ENCODE peak calls at places on chromosomes 3 and 15, in five cellular contexts. One of them, this sample, is unnamed.

GRCh38 chr3:16803019-16803418 is 81.7 kb upstream of the PLCL2 start:
- DNase-seq in trophoblast cell: no peak
- DNase-seq in mesenchymal stem cell: no peak
- DNase-seq in H1: no peak
- DNase-seq in neuronal stem cell: no peak
- DNase-seq in this sample: no peak

GRCh38 chr3:148230473-148230872 is 467.2 kb upstream of the AGTR1 start:
- DNase-seq in trophoblast cell: no peak
- DNase-seq in neuronal stem cell: no peak
- DNase-seq in H1: no peak
- DNase-seq in mesenchymal stem cell: no peak
- DNase-seq in this sample: no peak

GRCh38 chr15:86489992-86490391 is 410.3 kb downstream of the AGBL1 start:
- DNase-seq in mesenchymal stem cell: no peak
- DNase-seq in trophoblast cell: no peak
- DNase-seq in H1: no peak
- DNase-seq in neuronal stem cell: no peak
- DNase-seq in this sample: no peak

GRCh38 chr15:58361291-58361759 is 70.5 kb upstream of the LIPC start:
- DNase-seq in trophoblast cell: peak
- DNase-seq in mesenchymal stem cell: peak
- DNase-seq in neuronal stem cell: no peak
- DNase-seq in H1: no peak
- DNase-seq in this sample: no peak

GRCh38 chr3:29384640-29385039 is 103.8 kb downstream of the RBMS3 start:
- DNase-seq in H1: no peak
- DNase-seq in mesenchymal stem cell: peak
- DNase-seq in trophoblast cell: peak
- DNase-seq in neuronal stem cell: no peak
- DNase-seq in this sample: no peak

GRCh38 chr15:66369773-66370651 is 13.5 kb upstream of the TIPIN start:
- DNase-seq in trophoblast cell: no peak
- DNase-seq in neuronal stem cell: no peak
- DNase-seq in H1: no peak
- DNase-seq in mesenchymal stem cell: peak
- DNase-seq in this sample: no peak

GRCh38 chr3:45529697-45530096 is 64.9 kb upstream of the LIMD1 start:
- DNase-seq in H1: no peak
- DNase-seq in mesenchymal stem cell: no peak
- DNase-seq in trophoblast cell: peak
- DNase-seq in neuronal stem cell: no peak
- DNase-seq in this sample: no peak

GRCh38 chr15:91302588-91303439 is 202.8 kb downstream of the SV2B start:
- DNase-seq in mesenchymal stem cell: peak
- DNase-seq in trophoblast cell: peak
- DNase-seq in neuronal stem cell: peak
- DNase-seq in H1: peak
- DNase-seq in this sample: peak

GRCh38 chr3:171755015-171755589 is 55.2 kb downstream of the PLD1 start:
- DNase-seq in trophoblast cell: no peak
- DNase-seq in neuronal stem cell: no peak
- DNase-seq in H1: no peak
- DNase-seq in mesenchymal stem cell: no peak
- DNase-seq in this sample: no peak

GRCh38 chr3:125147491-125147820 is 65.1 kb downstream of the SLC12A8 start:
- DNase-seq in trophoblast cell: no peak
- DNase-seq in mesenchymal stem cell: no peak
- DNase-seq in H1: no peak
- DNase-seq in neuronal stem cell: no peak
- DNase-seq in this sample: no peak

GRCh38 chr3:141346839-141347238 is 21.5 kb upstream of the ZBTB38 start:
- DNase-seq in neuronal stem cell: no peak
- DNase-seq in H1: no peak
- DNase-seq in mesenchymal stem cell: no peak
- DNase-seq in trophoblast cell: no peak
- DNase-seq in this sample: no peak

GRCh38 chr3:123799544-123800351 is 84.4 kb downstream of the MYLK start:
- DNase-seq in H1: no peak
- DNase-seq in mesenchymal stem cell: no peak
- DNase-seq in trophoblast cell: no peak
- DNase-seq in neuronal stem cell: peak
- DNase-seq in this sample: no peak

GRCh38 chr3:154218728-154219127 is 97.5 kb downstream of the ARHGEF26 start:
- DNase-seq in neuronal stem cell: no peak
- DNase-seq in mesenchymal stem cell: no peak
- DNase-seq in H1: no peak
- DNase-seq in trophoblast cell: no peak
- DNase-seq in this sample: no peak

GRCh38 chr15:65072027-65072426 is 4.2 kb upstream of the RASL12 start:
- DNase-seq in mesenchymal stem cell: no peak
- DNase-seq in neuronal stem cell: no peak
- DNase-seq in H1: no peak
- DNase-seq in trophoblast cell: no peak
- DNase-seq in this sample: no peak

GRCh38 chr3:147113293-147114045 is 292.9 kb downstream of the ZIC4 start:
- DNase-seq in mesenchymal stem cell: peak
- DNase-seq in trophoblast cell: no peak
- DNase-seq in H1: no peak
- DNase-seq in neuronal stem cell: no peak
- DNase-seq in this sample: no peak

GRCh38 chr3:148319161-148319915 is 378.4 kb upstream of the AGTR1 start:
- DNase-seq in neuronal stem cell: no peak
- DNase-seq in H1: no peak
- DNase-seq in mesenchymal stem cell: peak
- DNase-seq in trophoblast cell: no peak
- DNase-seq in this sample: no peak

GRCh38 chr15:53202876-53203275 is 412.7 kb upstream of the ONECUT1 start:
- DNase-seq in trophoblast cell: no peak
- DNase-seq in H1: no peak
- DNase-seq in mesenchymal stem cell: no peak
- DNase-seq in neuronal stem cell: no peak
- DNase-seq in this sample: no peak

GRCh38 chr15:68791431-68792283 is 29.0 kb downstream of the ANP32A start:
- DNase-seq in H1: no peak
- DNase-seq in trophoblast cell: no peak
- DNase-seq in neuronal stem cell: no peak
- DNase-seq in mesenchymal stem cell: no peak
- DNase-seq in this sample: peak

GRCh38 chr3:159645874-159646273 is 342.8 kb upstream of the IL12A start:
- DNase-seq in trophoblast cell: no peak
- DNase-seq in mesenchymal stem cell: no peak
- DNase-seq in neuronal stem cell: no peak
- DNase-seq in H1: no peak
- DNase-seq in this sample: no peak

GRCh38 chr3:32143849-32144757 is 37.7 kb downstream of the GPD1L start:
- DNase-seq in mesenchymal stem cell: peak
- DNase-seq in H1: no peak
- DNase-seq in trophoblast cell: peak
- DNase-seq in neuronal stem cell: peak
- DNase-seq in this sample: peak

GRCh38 chr3:158770254-158771017 is 31.4 kb upstream of the MFSD1 start:
- DNase-seq in trophoblast cell: peak
- DNase-seq in H1: no peak
- DNase-seq in neuronal stem cell: no peak
- DNase-seq in mesenchymal stem cell: peak
- DNase-seq in this sample: no peak

GRCh38 chr15:61459785-61460707 is 230.9 kb upstream of the RORA start:
- DNase-seq in H1: no peak
- DNase-seq in trophoblast cell: no peak
- DNase-seq in neuronal stem cell: no peak
- DNase-seq in mesenchymal stem cell: peak
- DNase-seq in this sample: no peak

GRCh38 chr15:31338879-31339557 is 12.4 kb downstream of the KLF13 start:
- DNase-seq in trophoblast cell: no peak
- DNase-seq in mesenchymal stem cell: peak
- DNase-seq in neuronal stem cell: no peak
- DNase-seq in H1: no peak
- DNase-seq in this sample: peak

GRCh38 chr15:48866141-48866563 is 11.8 kb upstream of the EID1 start:
- DNase-seq in trophoblast cell: no peak
- DNase-seq in H1: no peak
- DNase-seq in mesenchymal stem cell: peak
- DNase-seq in neuronal stem cell: no peak
- DNase-seq in this sample: no peak

GRCh38 chr3:113185436-113185835 is 25.9 kb upstream of the BOC start:
- DNase-seq in H1: no peak
- DNase-seq in trophoblast cell: no peak
- DNase-seq in mesenchymal stem cell: peak
- DNase-seq in neuronal stem cell: no peak
- DNase-seq in this sample: no peak

GRCh38 chr3:45440562-45440961 is 52.2 kb downstream of the LARS2 start:
- DNase-seq in mesenchymal stem cell: no peak
- DNase-seq in trophoblast cell: no peak
- DNase-seq in H1: no peak
- DNase-seq in neuronal stem cell: no peak
- DNase-seq in this sample: no peak

GRCh38 chr3:172261053-172261452 is 187.2 kb downstream of the GHSR start:
- DNase-seq in H1: no peak
- DNase-seq in neuronal stem cell: no peak
- DNase-seq in trophoblast cell: peak
- DNase-seq in mesenchymal stem cell: no peak
- DNase-seq in this sample: no peak

GRCh38 chr15:61118885-61119284 is 110.2 kb downstream of the RORA start:
- DNase-seq in mesenchymal stem cell: no peak
- DNase-seq in trophoblast cell: no peak
- DNase-seq in neuronal stem cell: no peak
- DNase-seq in H1: no peak
- DNase-seq in this sample: peak

GRCh38 chr3:185549111-185549510 is 3.3 kb downstream of the LIPH start:
- DNase-seq in mesenchymal stem cell: peak
- DNase-seq in trophoblast cell: no peak
- DNase-seq in H1: no peak
- DNase-seq in neuronal stem cell: no peak
- DNase-seq in this sample: no peak

GRCh38 chr3:167839460-167839859 is 103.9 kb downstream of the SERPINI1 start:
- DNase-seq in neuronal stem cell: no peak
- DNase-seq in H1: no peak
- DNase-seq in mesenchymal stem cell: no peak
- DNase-seq in trophoblast cell: no peak
- DNase-seq in this sample: no peak

GRCh38 chr3:190288836-190289235 is 33.4 kb downstream of the CLDN1 start:
- DNase-seq in trophoblast cell: no peak
- DNase-seq in H1: no peak
- DNase-seq in mesenchymal stem cell: no peak
- DNase-seq in neuronal stem cell: no peak
- DNase-seq in this sample: no peak

GRCh38 chr15:69525543-69525942 is 72.9 kb downstream of the RPLP1 start:
- DNase-seq in neuronal stem cell: no peak
- DNase-seq in mesenchymal stem cell: no peak
- DNase-seq in trophoblast cell: no peak
- DNase-seq in H1: no peak
- DNase-seq in this sample: no peak

GRCh38 chr3:66265627-66266026 is 44.8 kb downstream of the SLC25A26 start:
- DNase-seq in mesenchymal stem cell: no peak
- DNase-seq in neuronal stem cell: no peak
- DNase-seq in trophoblast cell: no peak
- DNase-seq in H1: no peak
- DNase-seq in this sample: no peak

GRCh38 chr3:65556934-65557577 is 481.7 kb downstream of the MAGI1 start:
- DNase-seq in H1: no peak
- DNase-seq in neuronal stem cell: no peak
- DNase-seq in mesenchymal stem cell: no peak
- DNase-seq in trophoblast cell: no peak
- DNase-seq in this sample: no peak

GRCh38 chr15:89077750-89078149 is 10.5 kb upstream of the ABHD2 start:
- DNase-seq in trophoblast cell: no peak
- DNase-seq in H1: no peak
- DNase-seq in mesenchymal stem cell: no peak
- DNase-seq in neuronal stem cell: no peak
- DNase-seq in this sample: no peak
- H2BK12ac ChIP-seq in trophoblast cell: no peak
- H2BK12ac ChIP-seq in H1: no peak
- H2BK12ac ChIP-seq in mesenchymal stem cell: no peak
- H2BK12ac ChIP-seq in neuronal stem cell: no peak
- H2BK12ac ChIP-seq in this sample: no peak

GRCh38 chr3:62724503-62724902 is 150.7 kb downstream of the CADPS start:
- DNase-seq in trophoblast cell: no peak
- DNase-seq in H1: no peak
- DNase-seq in mesenchymal stem cell: no peak
- DNase-seq in neuronal stem cell: no peak
- DNase-seq in this sample: no peak
- H3K4me2 ChIP-seq in trophoblast cell: no peak
- H3K4me2 ChIP-seq in H1: no peak
- H3K4me2 ChIP-seq in mesenchymal stem cell: no peak
- H3K4me2 ChIP-seq in neuronal stem cell: no peak
- H3K4me2 ChIP-seq in this sample: no peak

GRCh38 chr3:170712336-170712735 is 126.5 kb upstream of the SLC7A14 start:
- DNase-seq in mesenchymal stem cell: no peak
- DNase-seq in trophoblast cell: peak
- DNase-seq in H1: no peak
- DNase-seq in neuronal stem cell: no peak
- DNase-seq in this sample: no peak
- H3K23ac ChIP-seq in mesenchymal stem cell: no peak
- H3K23ac ChIP-seq in trophoblast cell: no peak
- H3K23ac ChIP-seq in H1: no peak
- H3K23ac ChIP-seq in neuronal stem cell: no peak
- H3K23ac ChIP-seq in this sample: no peak

GRCh38 chr3:195925746-195926145 is 17.4 kb upstream of the TNK2 start:
- DNase-seq in H1: no peak
- DNase-seq in neuronal stem cell: no peak
- DNase-seq in mesenchymal stem cell: no peak
- DNase-seq in trophoblast cell: no peak
- DNase-seq in this sample: no peak
- H2BK12ac ChIP-seq in H1: no peak
- H2BK12ac ChIP-seq in neuronal stem cell: no peak
- H2BK12ac ChIP-seq in mesenchymal stem cell: no peak
- H2BK12ac ChIP-seq in trophoblast cell: no peak
- H2BK12ac ChIP-seq in this sample: no peak

This sample was measured in H9.